ENCODE peak calls at places on chromosome 22, in eight cellular contexts. G, O, B, Z, F, K, V and D are unnamed samples.

GRCh38 chr22:33919591-33920501 is at the start of gene LARGE1:
- DNase-seq in G (no peak), O (peak), B (peak), Z (peak), F (peak), K (no peak), V (peak), D (no peak)

GRCh38 chr22:42317691-42318547 is 47.5 kb upstream of the TCF20 start:
- DNase-seq in G (no peak), O (no peak), B (no peak), Z (no peak), F (no peak), K (no peak), V (no peak), D (no peak)

GRCh38 chr22:40342521-40342920 is 3.8 kb upstream of the ADSL start:
- DNase-seq in G (no peak), O (no peak), B (no peak), Z (no peak), F (no peak), K (no peak), V (no peak), D (no peak)

GRCh38 chr22:49936973-49937757 is 18.7 kb downstream of the CRELD2 start:
- DNase-seq in G (no peak), O (no peak), B (peak), Z (no peak), F (no peak), K (no peak), V (no peak), D (no peak)

GRCh38 chr22:40081662-40082061 is 86.9 kb downstream of the FAM83F start:
- DNase-seq in G (no peak), O (no peak), B (no peak), Z (no peak), F (no peak), K (no peak), V (no peak), D (no peak)

GRCh38 chr22:40176921-40177737 is 596 bp upstream of the TNRC6B start:
- DNase-seq in G (no peak), O (peak), B (no peak), Z (peak), F (peak), K (no peak), V (peak), D (peak)

GRCh38 chr22:32991353-32992115 is 66.6 kb downstream of the SYN3 start:
- DNase-seq in G (no peak), O (no peak), B (no peak), Z (peak), F (no peak), K (no peak), V (no peak), D (no peak)

GRCh38 chr22:27113211-27114030 is 456.0 kb downstream of the MIAT start:
- DNase-seq in G (peak), O (peak), B (peak), Z (peak), F (no peak), K (peak), V (no peak), D (no peak)

GRCh38 chr22:44292007-44292370 is 20.8 kb downstream of the SHISAL1 start:
- DNase-seq in G (no peak), O (no peak), B (no peak), Z (no peak), F (no peak), K (no peak), V (peak), D (no peak)

GRCh38 chr22:35301370-35301874 is 1.7 kb downstream of the TOM1 start:
- DNase-seq in G (no peak), O (peak), B (no peak), Z (peak), F (peak), K (peak), V (no peak), D (no peak)

GRCh38 chr22:45709004-45709739 is 37.5 kb downstream of the ATXN10 start:
- DNase-seq in G (no peak), O (no peak), B (no peak), Z (peak), F (no peak), K (no peak), V (no peak), D (peak)

GRCh38 chr22:46758867-46759290 is 3.6 kb upstream of the TBC1D22A start:
- DNase-seq in G (no peak), O (peak), B (no peak), Z (peak), F (no peak), K (no peak), V (peak), D (no peak)

GRCh38 chr22:19844423-19845368 is 10.0 kb downstream of the GNB1L start:
- DNase-seq in G (no peak), O (peak), B (no peak), Z (peak), F (peak), K (no peak), V (peak), D (peak)

GRCh38 chr22:22938672-22939536 is 51.3 kb downstream of the IGLL5 start:
- DNase-seq in G (no peak), O (no peak), B (no peak), Z (no peak), F (no peak), K (no peak), V (no peak), D (no peak)

GRCh38 chr22:41263704-41264103 is 22.3 kb downstream of the RANGAP1 start:
- DNase-seq in G (no peak), O (no peak), B (no peak), Z (no peak), F (no peak), K (no peak), V (no peak), D (no peak)

GRCh38 chr22:32830473-32830872 is 29.0 kb downstream of the TIMP3 start:
- DNase-seq in G (no peak), O (peak), B (no peak), Z (no peak), F (no peak), K (no peak), V (peak), D (no peak)

GRCh38 chr22:25554321-25555088 is 10.0 kb upstream of the GRK3 start:
- DNase-seq in G (no peak), O (no peak), B (no peak), Z (no peak), F (no peak), K (no peak), V (no peak), D (no peak)

GRCh38 chr22:46047841-46048595 is 71.1 kb upstream of the WNT7B start:
- DNase-seq in G (no peak), O (peak), B (no peak), Z (no peak), F (peak), K (no peak), V (peak), D (no peak)

GRCh38 chr22:30541979-30542810 is 4.3 kb downstream of the SEC14L6 start:
- DNase-seq in G (no peak), O (peak), B (no peak), Z (no peak), F (no peak), K (no peak), V (peak), D (no peak)

GRCh38 chr22:40782521-40782920 is 36.6 kb downstream of the SLC25A17 start:
- DNase-seq in G (no peak), O (no peak), B (no peak), Z (no peak), F (no peak), K (no peak), V (no peak), D (no peak)

GRCh38 chr22:19896665-19897355 is 42.1 kb upstream of the GNB1L start:
- DNase-seq in G (no peak), O (no peak), B (no peak), Z (no peak), F (no peak), K (no peak), V (peak), D (peak)

GRCh38 chr22:37009490-37009889 is 9.8 kb downstream of the TST start:
- DNase-seq in G (no peak), O (no peak), B (no peak), Z (no peak), F (no peak), K (no peak), V (no peak), D (no peak)

GRCh38 chr22:42887523-42888507 is 30.7 kb upstream of the ARFGAP3 start:
- DNase-seq in G (no peak), O (peak), B (no peak), Z (no peak), F (no peak), K (no peak), V (no peak), D (no peak)